ENCODE peak calls at places on chromosomes 11 and 22, in eight cellular contexts. E, V, G, L, N, Y, M and I are unnamed samples. For H3K4me1, the result is how much of the 10 kb centered on the place peaks cover.

GRCh38 chr11:7673724-7674434 is 579 bp upstream of the CYB5R2 start:
- DNase-seq in V (peak), E (no peak), G (peak), Y (peak), M (no peak), N (peak), L (peak), I (no peak)

GRCh38 chr11:8863838-8864237 is 47.2 kb upstream of the AKIP1 start:
- DNase-seq in Y (no peak), L (no peak), E (no peak), V (no peak), M (peak), G (peak), N (no peak), I (no peak)

GRCh38 chr11:87256694-87257340 is 219.1 kb downstream of the TMEM135 start:
- DNase-seq in Y (no peak), M (peak), N (no peak), G (no peak), L (no peak), E (no peak), V (no peak), I (no peak)

GRCh38 chr11:103581680-103582265 is 454.7 kb upstream of the DDI1 start:
- DNase-seq in L (no peak), N (no peak), Y (no peak), E (no peak), G (no peak), M (peak), V (peak), I (no peak)

GRCh38 chr11:3609416-3610265 is 32.2 kb downstream of the ART5 start:
- DNase-seq in G (no peak), M (peak), L (no peak), V (peak), E (no peak), Y (no peak), N (no peak), I (no peak)

GRCh38 chr11:97770570-97770969 is 1250.2 kb upstream of the CNTN5 start:
- DNase-seq in L (no peak), N (no peak), V (no peak), M (no peak), Y (no peak), E (no peak), G (no peak), I (no peak)

GRCh38 chr22:41768420-41768819 is 32.1 kb upstream of the CCDC134 start:
- DNase-seq in Y (no peak), G (peak), L (no peak), M (peak), N (no peak), E (no peak), V (no peak), I (no peak)

GRCh38 chr11:46117842-46118241 is 3.4 kb downstream of the PHF21A start:
- DNase-seq in E (no peak), N (no peak), Y (no peak), M (no peak), L (no peak), V (no peak), G (no peak), I (no peak)

GRCh38 chr22:38940985-38941384 is 16.4 kb upstream of the APOBEC3A start:
- DNase-seq in M (no peak), V (no peak), N (no peak), L (no peak), E (no peak), Y (no peak), G (no peak), I (no peak)

GRCh38 chr11:84498016-84498415 is 1129.1 kb downstream of the DLG2 start:
- DNase-seq in V (no peak), M (no peak), Y (peak), L (peak), E (no peak), N (no peak), G (peak), I (no peak)

GRCh38 chr22:23820748-23821211 is 18.0 kb downstream of the DERL3 start:
- DNase-seq in Y (no peak), L (no peak), V (no peak), M (no peak), E (peak), N (peak), G (no peak), I (no peak)

GRCh38 chr11:23359297-23359696 is 499.0 kb upstream of the CCDC179 start:
- DNase-seq in V (no peak), E (no peak), Y (no peak), M (peak), L (no peak), N (no peak), G (peak), I (no peak)

GRCh38 chr22:24153353-24153752 is 27.9 kb upstream of the SUSD2 start:
- DNase-seq in Y (no peak), M (peak), V (no peak), N (no peak), E (no peak), G (no peak), L (no peak), I (no peak)

GRCh38 chr11:114171257-114172054 is 111.9 kb downstream of the ZBTB16 start:
- DNase-seq in Y (peak), L (peak), V (no peak), N (peak), M (no peak), E (peak), G (no peak), I (peak)

GRCh38 chr22:46671824-46672432 is 51.7 kb downstream of the GRAMD4 start:
- DNase-seq in E (no peak), V (no peak), G (no peak), M (no peak), L (no peak), N (no peak), Y (no peak), I (no peak)

GRCh38 chr11:68468217-68468828 is 7.8 kb downstream of the PPP6R3 start:
- DNase-seq in M (no peak), E (no peak), Y (no peak), N (no peak), L (no peak), G (no peak), V (no peak), I (no peak)

GRCh38 chr11:13183094-13183825 is 94.3 kb upstream of the BMAL1 start:
- DNase-seq in V (peak), N (no peak), L (no peak), E (no peak), M (peak), Y (no peak), G (peak), I (no peak)

GRCh38 chr11:87030458-87031054 is 7.2 kb upstream of the TMEM135 start:
- DNase-seq in L (no peak), V (no peak), M (peak), N (no peak), E (no peak), G (no peak), Y (no peak), I (no peak)

GRCh38 chr11:95877288-95877687 is 46.6 kb downstream of the MTMR2 start:
- DNase-seq in L (no peak), N (no peak), M (peak), E (no peak), V (no peak), Y (no peak), G (peak), I (no peak)

GRCh38 chr22:44351685-44352377 is 39.1 kb upstream of the SHISAL1 start:
- DNase-seq in G (peak), N (peak), M (peak), E (no peak), Y (peak), V (peak), L (peak), I (no peak)

GRCh38 chr11:132310390-132311375 is 940.3 kb downstream of the NTM start:
- DNase-seq in N (no peak), V (no peak), M (no peak), Y (peak), E (no peak), G (no peak), L (no peak), I (no peak)

GRCh38 chr22:37212174-37212906 is at the start of gene SSTR3:
- DNase-seq in G (no peak), N (no peak), L (peak), E (no peak), M (no peak), V (peak), Y (no peak), I (no peak)

GRCh38 chr11:108551653-108552462 is 41.7 kb downstream of the EXPH5 start:
- DNase-seq in G (no peak), L (no peak), Y (no peak), N (no peak), E (no peak), M (peak), V (peak), I (no peak)

GRCh38 chr22:27629908-27630733 is 171.4 kb downstream of the MN1 start:
- DNase-seq in N (no peak), M (no peak), E (no peak), L (no peak), G (no peak), V (peak), Y (no peak), I (no peak)
- H3K4me1 ChIP-seq in N (under half), M (under half), E (under half), L (under half), G (under half), V (under half), Y (under half), I (under half)

GRCh38 chr11:12122083-12122482 is 11.7 kb downstream of the MICAL2 start:
- DNase-seq in Y (no peak), V (peak), G (no peak), E (no peak), N (no peak), L (no peak), M (no peak), I (no peak)
- TF ChIP-seq CTCF in Y (peak), V (peak), G (peak), E (peak), N (no peak), L (no peak), M (peak), I (peak)

DNA sequence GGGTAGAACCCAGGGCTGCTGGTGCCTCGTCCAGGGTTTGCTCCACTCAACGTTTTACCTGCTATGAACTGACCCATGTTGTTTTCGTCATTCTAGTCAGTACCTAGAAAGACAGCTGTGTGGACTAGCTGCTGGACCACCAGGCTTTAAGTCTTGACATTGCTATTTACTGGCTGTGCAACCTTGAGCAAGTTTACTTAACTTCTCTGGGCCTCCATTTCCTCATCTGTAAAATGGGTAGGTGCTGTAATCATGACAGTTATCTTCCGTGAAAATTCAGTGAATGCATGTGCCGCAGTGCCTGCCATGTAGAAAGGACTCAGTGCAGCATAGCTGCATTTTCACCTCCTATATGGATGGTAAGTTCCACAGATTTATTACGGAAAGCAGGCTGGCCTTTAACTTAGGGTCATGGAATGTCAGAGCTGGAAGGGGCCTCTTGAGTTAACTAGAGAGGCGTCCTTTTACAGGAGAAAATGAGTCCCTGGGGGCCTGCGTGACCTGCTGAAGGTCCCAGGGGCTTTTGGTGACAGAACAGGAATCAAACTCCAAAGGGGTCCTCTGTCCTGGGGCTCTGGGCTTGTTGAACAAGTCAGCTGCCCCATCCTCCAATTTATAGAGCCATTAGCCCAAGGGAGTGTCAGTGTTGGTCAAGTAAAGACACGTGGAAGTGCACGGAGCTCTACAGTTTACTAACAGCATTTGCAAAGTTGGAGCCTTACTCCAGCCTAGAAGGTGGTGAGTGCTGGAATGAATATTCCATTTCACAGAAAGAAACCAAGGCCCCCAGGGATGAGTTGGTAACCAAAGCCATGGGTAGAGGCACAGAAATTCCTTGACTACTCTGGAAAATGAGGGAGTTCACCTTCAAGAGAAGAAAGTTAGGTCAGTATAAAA is 12.0 kb upstream of the MALAT1 start:
- DNase-seq in L (no peak), M (no peak), V (no peak), N (no peak), G (no peak), Y (no peak), E (peak), I (no peak)
- H3K4me1 ChIP-seq in L (under half), M (under half), V (half or more), N (half or more), G (under half), Y (half or more), E (under half), I (half or more)

DNA sequence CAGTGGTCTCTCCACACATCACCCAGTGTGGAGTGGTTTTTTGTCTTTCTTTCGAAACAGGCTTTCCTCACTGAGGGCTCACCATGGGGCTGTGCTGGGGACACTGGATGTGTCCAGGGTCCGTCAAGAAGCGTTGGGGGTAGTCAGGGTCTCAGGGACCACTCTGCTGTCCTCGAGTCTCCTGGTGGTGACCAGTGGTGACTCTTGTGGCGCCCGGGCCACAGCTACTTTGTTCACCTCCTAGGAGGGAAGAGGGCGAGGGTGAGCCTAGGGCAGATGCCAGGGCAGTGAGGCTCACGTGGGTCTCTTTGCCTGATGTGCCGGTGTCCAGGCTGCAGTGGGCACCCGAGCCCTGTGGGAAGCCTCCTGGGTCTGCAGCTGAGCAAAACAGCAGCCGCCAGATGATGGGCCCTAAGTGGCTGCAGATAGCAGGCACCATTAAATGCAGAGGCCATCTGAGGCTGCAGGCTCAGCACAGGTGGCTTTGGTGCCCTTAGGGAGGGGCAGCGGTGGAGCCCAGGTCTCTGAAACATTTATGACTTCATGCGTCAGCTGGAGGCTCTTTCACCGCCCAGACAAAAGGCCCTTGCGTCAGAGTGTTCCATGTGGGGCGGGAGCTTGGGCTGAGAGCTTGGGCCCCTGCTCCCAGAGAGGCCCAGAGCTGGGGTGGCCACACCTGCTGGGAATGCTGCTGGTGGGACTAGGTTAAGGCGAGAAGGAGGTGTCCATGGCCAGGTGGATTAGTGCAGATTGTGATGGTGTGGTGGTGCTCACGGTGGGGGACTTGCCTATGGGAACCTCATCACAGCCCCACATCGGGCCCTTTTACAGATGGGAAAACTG is 29.5 kb downstream of the KCNQ1 start:
- DNase-seq in E (no peak), G (no peak), M (no peak), V (no peak), N (peak), L (no peak), Y (peak), I (peak)
- TF ChIP-seq CTCF in E (no peak), G (no peak), M (no peak), V (no peak), N (no peak), L (no peak), Y (no peak), I (peak)

GRCh38 chr11:127013550-127013949 is 13.0 kb upstream of the KIRREL3 start:
- DNase-seq in N (no peak), E (no peak), G (no peak), Y (no peak), L (no peak), M (no peak), V (no peak), I (no peak)
- H3K4me1 ChIP-seq in N (under half), E (under half), G (under half), Y (under half), L (under half), M (under half), V (under half), I (under half)

GRCh38 chr11:12088047-12088481 is 22.3 kb upstream of the MICAL2 start:
- DNase-seq in N (peak), L (no peak), G (peak), E (no peak), V (no peak), M (peak), Y (peak), I (peak)

GRCh38 chr11:12085371-12086251 is 24.8 kb upstream of the MICAL2 start:
- DNase-seq in Y (no peak), M (peak), G (peak), L (no peak), N (no peak), E (no peak), V (no peak), I (no peak)

GRCh38 chr11:12088531-12088930 is 21.9 kb upstream of the MICAL2 start:
- DNase-seq in V (no peak), N (peak), L (no peak), E (no peak), G (no peak), M (no peak), Y (no peak), I (no peak)

GRCh38 chr11:12086271-12087074 is 23.9 kb upstream of the MICAL2 start:
- DNase-seq in N (peak), L (peak), G (peak), M (peak), V (no peak), E (no peak), Y (peak), I (peak)

GRCh38 chr11:12087075-12087775 is 23.2 kb upstream of the MICAL2 start:
- DNase-seq in M (peak), N (peak), Y (no peak), G (peak), E (no peak), L (no peak), V (no peak), I (no peak)
- TF ChIP-seq CTCF in M (peak), N (no peak), Y (no peak), G (peak), E (no peak), L (no peak), V (no peak), I (peak)

GRCh38 chr11:31871310-31872073 is 60.4 kb upstream of the PAX6 start:
- DNase-seq in V (no peak), Y (no peak), M (no peak), N (no peak), L (no peak), G (no peak), E (no peak), I (no peak)

GRCh38 chr11:31875861-31876625 is 64.9 kb upstream of the PAX6 start:
- DNase-seq in G (no peak), N (no peak), L (no peak), Y (no peak), V (peak), E (no peak), M (no peak), I (no peak)

GRCh38 chr11:31872074-31872440 is 60.9 kb upstream of the PAX6 start:
- DNase-seq in Y (no peak), E (no peak), N (no peak), G (peak), M (peak), L (no peak), V (no peak), I (no peak)

GRCh38 chr11:31873115-31873514 is 62.0 kb upstream of the PAX6 start:
- DNase-seq in Y (no peak), L (no peak), M (no peak), G (peak), V (no peak), N (no peak), E (no peak), I (no peak)

GRCh38 chr11:31874631-31875191 is 63.6 kb upstream of the PAX6 start:
- DNase-seq in Y (no peak), N (no peak), G (no peak), V (peak), E (no peak), L (no peak), M (no peak), I (no peak)
- H3K4me1 ChIP-seq in Y (under half), N (under half), G (under half), V (half or more), E (under half), L (under half), M (under half), I (under half)